ENCODE peak calls at places on chromosomes 12 and 14, in five cellular contexts. U is fibroblast of lung, I is left ventricle myocardium inferior, P is mammary epithelial cell, O is upper lobe of left lung. W is an unnamed sample.

GRCh38 chr12:115102450-115102849 is 418.5 kb upstream of the TBX3 start:
- DNase-seq in O (no peak), U (no peak), I (no peak), P (no peak), W (no peak)

GRCh38 chr14:90336985-90337384 is 5.2 kb upstream of the NRDE2 start:
- DNase-seq in U (no peak), I (no peak), P (no peak), O (no peak), W (no peak)

GRCh38 chr14:63727736-63728728 is at the start of gene SGPP1:
- DNase-seq in U (peak; percentile 67), I (peak; percentile 84), O (peak; percentile 82), P (peak; percentile 68), W (peak; percentile 89)

GRCh38 chr12:112998997-112999767 is 20.9 kb downstream of the OAS2 start:
- DNase-seq in I (no peak), U (no peak), O (no peak), P (no peak), W (no peak)

GRCh38 chr12:40953076-40953475 is 235.0 kb upstream of the PDZRN4 start:
- DNase-seq in O (no peak), I (no peak), P (no peak), U (no peak), W (no peak)

GRCh38 chr12:96132819-96133218 is 61.4 kb upstream of the ELK3 start:
- DNase-seq in O (no peak), U (no peak), I (no peak), P (no peak), W (peak; percentile 28)

GRCh38 chr14:70292716-70293115 is 66.8 kb downstream of the COX16 start:
- DNase-seq in I (no peak), O (no peak), U (no peak), P (no peak), W (no peak)

GRCh38 chr12:99004799-99005474 is 359.8 kb downstream of the APAF1 start:
- DNase-seq in P (no peak), I (no peak), O (no peak), U (no peak), W (no peak)

GRCh38 chr14:64464695-64465094 is 604 bp upstream of the AKAP5 start:
- DNase-seq in U (no peak), O (no peak), I (no peak), P (no peak), W (peak; percentile 14)

GRCh38 chr12:49872781-49873181 is 29.9 kb upstream of the BCDIN3D start:
- DNase-seq in O (no peak), P (no peak), I (no peak), U (peak; percentile 22), W (no peak)

GRCh38 chr12:57888407-57889157 is 42.1 kb upstream of the CTDSP2 start:
- DNase-seq in O (peak; percentile 84), U (peak; percentile 73), P (peak; percentile 98), I (peak; percentile 32), W (peak; percentile 77)

GRCh38 chr12:107178776-107179175 is 85.4 kb upstream of the CRY1 start:
- DNase-seq in O (no peak), P (no peak), U (no peak), I (no peak), W (no peak)

GRCh38 chr14:61458766-61459165 is 137.4 kb downstream of the PRKCH start:
- DNase-seq in P (no peak), I (no peak), O (no peak), U (no peak), W (no peak)

GRCh38 chr14:99589651-99590530 is 14.1 kb downstream of the CCDC85C start:
- DNase-seq in O (no peak), I (no peak), U (no peak), P (no peak), W (no peak)

GRCh38 chr12:6199531-6200265 is 502 bp upstream of the CD9 start:
- DNase-seq in U (no peak), I (no peak), P (no peak), O (peak; percentile 66), W (peak; percentile 81)

GRCh38 chr12:123859035-123859434 is 96.9 kb downstream of the DNAH10 start:
- DNase-seq in O (no peak), U (no peak), I (no peak), P (no peak), W (no peak)

GRCh38 chr12:1488908-1489381 is 105.4 kb downstream of the FBXL14 start:
- DNase-seq in U (peak; percentile 40), I (no peak), O (no peak), P (peak; percentile 25), W (no peak)

GRCh38 chr12:98253207-98253606 is 262.2 kb upstream of the TMPO start:
- DNase-seq in U (no peak), I (no peak), O (no peak), P (no peak), W (no peak)

GRCh38 chr14:103045387-103045869 is 11.9 kb downstream of the CDC42BPB start:
- DNase-seq in U (no peak), O (no peak), P (no peak), I (no peak), W (no peak)

GRCh38 chr12:50678650-50679049 is 85.3 kb upstream of the ATF1 start:
- DNase-seq in O (no peak), U (no peak), P (no peak), I (no peak), W (no peak)

GRCh38 chr12:116094475-116094874 is 183.0 kb downstream of the MED13L start:
- DNase-seq in U (no peak), I (no peak), P (no peak), O (no peak), W (no peak)

DNA sequence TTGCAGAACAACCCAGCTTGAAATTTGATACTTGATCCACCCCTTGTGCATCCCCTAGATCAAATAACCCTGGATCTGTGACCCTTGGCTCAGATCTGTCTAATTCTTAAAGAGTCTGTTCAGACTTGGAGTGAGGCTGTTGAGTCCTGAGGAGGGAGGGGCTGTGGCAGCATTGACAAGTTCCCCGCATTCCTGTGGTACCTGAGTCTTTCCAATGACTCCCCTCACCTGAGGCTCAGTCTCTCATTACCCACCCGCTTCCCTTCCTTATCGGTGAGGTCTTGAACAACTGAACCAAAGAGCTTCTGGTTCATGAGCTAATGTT is 16.1 kb upstream of the HDAC7 start:
- DNase-seq in P (peak; percentile 82), U (peak; percentile 35), I (no peak), O (peak; percentile 65), W (no peak)
- H3K4me3 ChIP-seq in P (no peak overlapping the region), U (no peak overlapping the region), I (no peak overlapping the region), O (no peak overlapping the region), W (no peak overlapping the region)

DNA sequence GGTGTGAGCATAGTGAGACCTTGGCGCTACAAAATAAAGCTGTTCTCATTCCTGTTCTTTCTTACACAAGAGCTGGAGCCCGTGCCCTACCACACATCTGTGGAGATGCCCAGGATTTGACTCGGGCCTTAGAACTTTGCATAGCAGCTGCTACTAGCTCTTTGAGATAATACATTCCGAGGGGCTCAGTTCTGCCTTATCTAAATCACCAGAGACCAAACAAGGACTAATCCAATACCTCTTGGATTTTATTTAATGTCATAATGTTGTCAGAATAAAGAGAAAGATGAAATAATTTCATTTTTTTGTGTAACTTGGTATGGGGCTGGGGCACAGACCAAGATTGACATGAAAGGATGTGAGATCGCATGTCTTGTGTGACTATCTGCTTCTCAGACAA is 7.6 kb downstream of the PNP start:
- DNase-seq in P (no peak), O (no peak), U (no peak), I (no peak), W (no peak)
- H3K27ac ChIP-seq in P (no peak overlapping the region), O (peak overlapping the region; percentile 74), U (no peak overlapping the region), I (peak overlapping the region; percentile 73), W (no peak overlapping the region)

GRCh38 chr12:89080797-89081470 is 271.4 kb downstream of the DUSP6 start:
- DNase-seq in O (no peak), P (peak; percentile 40), I (no peak), U (peak; percentile 37), W (no peak)
- H3K4me3 ChIP-seq in O (no peak overlapping the region), P (no peak overlapping the region), I (no peak overlapping the region), U (no peak overlapping the region), W (no peak overlapping the region)

GRCh38 chr12:20528208-20528607 is 159.9 kb downstream of the PDE3A start:
- DNase-seq in U (no peak), P (no peak), O (no peak), I (no peak), W (no peak)
- H3K27ac ChIP-seq in U (no peak overlapping the region), P (no peak overlapping the region), O (no peak overlapping the region), I (peak overlapping the region; percentile 62), W (no peak overlapping the region)

GRCh38 chr14:74495356-74495755 is 1.8 kb downstream of the ISCA2 start:
- DNase-seq in P (no peak), I (no peak), U (no peak), O (no peak), W (no peak)
- H3K4me3 ChIP-seq in P (no peak overlapping the region), I (no peak overlapping the region), U (peak overlapping the region; percentile 99), O (no peak overlapping the region), W (no peak overlapping the region)